ENCODE peak calls at places on chromosomes 5 and 9, in nine cellular contexts. M is kidney tubule cell; J is aorta; R is kidney epithelial cell; S is activated CD8-positive, alpha-beta memory T cell treated with anti-CD3 and anti-CD28 coated beads, Interleukin-2, amount 50 U/mL, for 4 hours; N is RWPE1; W is HCT116; A is H4; G is activated naive CD4-positive, alpha-beta T cell treated with Interleukin-2 at 50 U/mL for 16 hours. B is an unnamed sample.

GRCh38 chr5:80466669-80467485 is 21.0 kb upstream of the FAM151B start:
- DNase-seq in M (peak), J (no peak), R (no peak), S (no peak), N (peak), W (no peak), A (no peak), G (no peak), B (no peak)

GRCh38 chr5:107400328-107400727 is 270.4 kb downstream of the EFNA5 start:
- DNase-seq in M (no peak), J (no peak), R (no peak), S (no peak), N (no peak), W (no peak), A (no peak), G (no peak), B (no peak)

GRCh38 chr9:20981486-20981885 is 50.0 kb downstream of the HACD4 start:
- DNase-seq in M (peak), J (no peak), R (peak), S (no peak), N (no peak), W (no peak), A (peak), G (no peak), B (no peak)

GRCh38 chr5:150286820-150287219 is 2.8 kb downstream of the CAMK2A start:
- DNase-seq in M (peak), J (peak), R (no peak), S (no peak), N (no peak), W (peak), A (no peak), G (no peak), B (no peak)

GRCh38 chr5:132777209-132778069 is at the start of gene SEPTIN8:
- DNase-seq in M (peak), J (peak), R (no peak), S (peak), N (peak), W (no peak), A (no peak), G (peak), B (peak)

GRCh38 chr5:132474881-132475511 is 15.6 kb downstream of the IRF1 start:
- DNase-seq in M (no peak), J (no peak), R (no peak), S (no peak), N (no peak), W (no peak), A (no peak), G (peak), B (peak)

GRCh38 chr5:152511531-152512132 is 106.6 kb upstream of the NMUR2 start:
- DNase-seq in M (no peak), J (no peak), R (no peak), S (no peak), N (no peak), W (no peak), A (no peak), G (no peak), B (no peak)

GRCh38 chr9:7536310-7536939 is 263.2 kb downstream of the DMAC1 start:
- DNase-seq in M (peak), J (peak), R (peak), S (no peak), N (no peak), W (peak), A (peak), G (peak), B (no peak)

GRCh38 chr9:114735732-114736131 is 53.7 kb upstream of the TEX48 start:
- DNase-seq in M (no peak), J (no peak), R (no peak), S (no peak), N (no peak), W (no peak), A (no peak), G (no peak), B (no peak)

GRCh38 chr5:17952231-17952630 is 318.0 kb downstream of the TAF11L14 start:
- DNase-seq in M (no peak), J (no peak), R (no peak), S (no peak), N (no peak), W (no peak), A (no peak), G (no peak), B (no peak)

GRCh38 chr5:143041972-143042770 is 272.0 kb downstream of the ARHGAP26 start:
- DNase-seq in M (no peak), J (no peak), R (no peak), S (no peak), N (no peak), W (no peak), A (no peak), G (no peak), B (no peak)

GRCh38 chr5:75168026-75168750 is 68.5 kb downstream of the ANKRD31 start:
- DNase-seq in M (no peak), J (no peak), R (no peak), S (no peak), N (no peak), W (no peak), A (no peak), G (no peak), B (no peak)

GRCh38 chr9:129597355-129598088 is 23.4 kb downstream of the C9orf50 start:
- DNase-seq in M (peak), J (peak), R (no peak), S (no peak), N (peak), W (peak), A (no peak), G (peak), B (no peak)

GRCh38 chr5:114360816-114361723 is 800 bp upstream of the KCNN2 start:
- DNase-seq in M (peak), J (peak), R (no peak), S (no peak), N (peak), W (no peak), A (no peak), G (no peak), B (no peak)

GRCh38 chr5:1442222-1443144 is 2.8 kb downstream of the SLC6A3 start:
- DNase-seq in M (no peak), J (peak), R (no peak), S (no peak), N (no peak), W (no peak), A (no peak), G (no peak), B (no peak)

B was measured in activated B cell treated with CpG ODN at 0.5 μM for 24 hours.